ENCODE peak calls at places on chromosomes 11 and 22, in six cellular contexts. M is H1, C is neuronal stem cell, F is IMR-90, O is H9, Z is mesenchymal stem cell. Y is an unnamed sample.
A peak's percentile ranks its signal among the peaks of the same experiment; 100 is the strongest.

GRCh38 chr11:17599460-17599925 is 52.4 kb downstream of the OTOG start:
- DNase-seq in O (no peak), M (no peak), C (no peak), F (no peak), Z (no peak), Y (no peak)

GRCh38 chr11:8032122-8032521 is 45.0 kb downstream of the EIF3F start:
- DNase-seq in C (no peak), O (no peak), F (no peak), M (no peak), Z (no peak), Y (no peak)

GRCh38 chr22:36010913-36011312 is 17.7 kb downstream of the RBFOX2 start:
- DNase-seq in O (no peak), C (no peak), M (no peak), F (peak; percentile 92), Z (peak; percentile 94), Y (no peak)

GRCh38 chr11:94805994-94806393 is 37.8 kb downstream of the AMOTL1 start:
- DNase-seq in Z (no peak), O (no peak), M (no peak), F (no peak), C (no peak), Y (no peak)

GRCh38 chr11:115111066-115111465 is 393.1 kb downstream of the CADM1 start:
- DNase-seq in F (no peak), O (no peak), M (no peak), C (no peak), Z (no peak), Y (no peak)

GRCh38 chr11:80873309-80873999 is 1432.6 kb upstream of the TENM4 start:
- DNase-seq in O (no peak), F (no peak), C (no peak), Z (peak; percentile 3), M (no peak), Y (no peak)

GRCh38 chr11:105609832-105610781 is at the start of gene GRIA4:
- DNase-seq in F (peak; percentile 74), M (no peak), O (peak; percentile 70), C (peak; percentile 64), Z (peak; percentile 88), Y (peak; percentile 70)

GRCh38 chr11:18463439-18463838 is 7.8 kb downstream of the LDHAL6A start:
- DNase-seq in C (no peak), O (no peak), M (no peak), F (no peak), Z (no peak), Y (no peak)

GRCh38 chr11:68841718-68842426 is at the start of gene CPT1A:
- DNase-seq in M (no peak), Z (peak; percentile 75), F (peak; percentile 66), C (no peak), O (peak; percentile 71), Y (no peak)

GRCh38 chr11:26583550-26583949 is 11.5 kb upstream of the MUC15 start:
- DNase-seq in M (no peak), F (no peak), Z (peak; percentile 60), C (no peak), O (no peak), Y (no peak)

GRCh38 chr11:122248939-122249338 is 132.9 kb upstream of the BLID start:
- DNase-seq in O (no peak), F (peak; percentile 40), C (no peak), M (no peak), Z (no peak), Y (no peak)

GRCh38 chr11:57103899-57104605 is 77.7 kb upstream of the LRRC55 start:
- DNase-seq in M (no peak), O (no peak), F (no peak), Z (no peak), C (no peak), Y (no peak)

GRCh38 chr11:75432911-75433321 is at the start of gene KLHL35:
- DNase-seq in O (peak; percentile 53), C (no peak), Z (no peak), F (no peak), M (no peak), Y (no peak)

GRCh38 chr22:28438183-28438778 is 241.4 kb downstream of the TTC28 start:
- DNase-seq in M (no peak), Z (no peak), C (no peak), F (no peak), O (no peak), Y (no peak)

GRCh38 chr11:86696004-86696403 is 23.6 kb upstream of the ME3 start:
- DNase-seq in Z (peak; percentile 93), M (no peak), C (no peak), O (no peak), F (peak; percentile 92), Y (no peak)

GRCh38 chr22:24726848-24727217 is 47.7 kb downstream of the PIWIL3 start:
- DNase-seq in C (no peak), M (no peak), O (no peak), F (no peak), Z (no peak), Y (no peak)

GRCh38 chr11:12864316-12865156 is 144.6 kb upstream of the RASSF10 start:
- DNase-seq in C (peak; percentile 89), Z (peak; percentile 98), O (peak; percentile 94), M (peak; percentile 75), F (peak; percentile 96), Y (peak; percentile 100)

GRCh38 chr11:31646206-31646605 is 136.6 kb downstream of the ELP4 start:
- DNase-seq in O (no peak), F (no peak), M (no peak), C (no peak), Z (peak; percentile 1), Y (no peak)

GRCh38 chr11:66845876-66846212 is 2.6 kb downstream of the RCE1 start:
- DNase-seq in O (no peak), Z (no peak), M (no peak), F (no peak), C (no peak), Y (no peak)

GRCh38 chr11:68825603-68826002 is 16.1 kb downstream of the CPT1A start:
- DNase-seq in M (no peak), F (no peak), Z (no peak), C (no peak), O (peak; percentile 70), Y (peak; percentile 55)

GRCh38 chr11:7605544-7605943 is 67.8 kb downstream of the CYB5R2 start:
- DNase-seq in O (no peak), F (peak; percentile 62), C (no peak), M (no peak), Z (no peak), Y (peak; percentile 94)

GRCh38 chr11:86495341-86495740 is 120.7 kb downstream of the CCDC81 start:
- DNase-seq in C (no peak), O (no peak), Z (no peak), F (no peak), M (no peak), Y (no peak)

GRCh38 chr11:118438314-118438931 is 2.1 kb downstream of the KMT2A start:
- DNase-seq in O (peak; percentile 63), Z (peak; percentile 94), F (peak; percentile 87), M (no peak), C (no peak), Y (peak; percentile 90)

GRCh38 chr11:45927684-45928413 is 5.4 kb downstream of the LARGE2 start:
- DNase-seq in O (peak; percentile 24), M (no peak), Z (no peak), C (no peak), F (no peak), Y (no peak)

GRCh38 chr11:106091480-106092123 is 14.1 kb downstream of the AASDHPPT start:
- DNase-seq in Z (peak; percentile 84), O (no peak), F (peak; percentile 88), C (no peak), M (no peak), Y (no peak)

GRCh38 chr11:106461839-106462545 is 384.5 kb downstream of the AASDHPPT start:
- DNase-seq in M (no peak), O (no peak), C (no peak), Z (no peak), F (no peak), Y (peak; percentile 91)

GRCh38 chr11:119377961-119378667 is 3.4 kb downstream of the USP2 start:
- DNase-seq in C (no peak), F (no peak), M (no peak), O (no peak), Z (no peak), Y (peak; percentile 96)

GRCh38 chr11:106813803-106814202 is 204.5 kb downstream of the GUCY1A2 start:
- DNase-seq in O (no peak), M (no peak), F (no peak), Z (no peak), C (no peak), Y (no peak)

DNA sequence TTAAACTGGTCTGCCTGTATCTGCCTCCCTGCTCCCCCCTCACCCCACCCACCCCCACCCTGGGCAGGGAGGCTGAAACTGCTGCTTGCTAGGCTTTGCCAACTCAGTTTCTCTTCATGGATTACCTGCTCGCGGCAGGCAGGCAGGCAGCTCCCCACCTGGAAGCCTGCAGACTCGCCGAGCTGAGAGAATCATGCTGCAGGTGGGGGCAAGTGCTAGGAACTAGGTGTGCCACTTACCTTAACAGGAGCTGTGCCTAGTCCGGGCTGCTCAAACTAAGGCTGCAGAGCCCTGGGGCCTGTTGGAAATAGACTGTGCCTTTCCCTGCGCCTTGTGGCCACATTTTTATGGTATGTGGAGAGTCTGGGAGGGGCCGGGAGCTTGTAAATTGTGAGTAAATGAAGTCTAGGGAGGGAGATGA is 30.3 kb downstream of the MARK2 start:
- DNase-seq in C (no peak), M (no peak), F (no peak), Z (no peak), O (no peak), Y (no peak)
- H3K4me1 ChIP-seq in C (peaks cover 12% of the 10 kb centered on the region), M (peaks cover 10% of the 10 kb centered on the region), F (peaks cover 16% of the 10 kb centered on the region), Z (peaks cover 32% of the 10 kb centered on the region), O (peaks cover 12% of the 10 kb centered on the region), Y (peaks cover 21% of the 10 kb centered on the region)

DNA sequence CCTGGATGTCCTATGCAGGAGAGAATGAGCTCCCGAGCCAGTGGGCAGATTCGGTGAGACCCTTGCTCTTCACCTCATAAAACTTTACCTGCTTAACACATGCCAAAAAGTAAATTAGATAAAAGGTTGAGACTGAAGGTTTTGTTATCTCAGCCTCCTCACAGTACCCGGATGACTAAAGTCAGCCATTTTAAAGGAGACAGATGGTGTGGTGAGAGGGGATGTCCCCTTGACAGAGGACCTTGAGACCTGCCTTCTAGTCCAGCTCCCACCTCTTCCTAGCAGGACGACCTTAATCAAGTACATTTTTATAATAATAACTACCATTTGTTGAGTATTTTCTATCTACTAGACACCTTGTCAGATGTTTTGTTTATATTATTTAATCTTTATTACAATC is 39.7 kb downstream of the C11orf91 start:
- DNase-seq in Z (no peak), O (no peak), F (no peak), M (no peak), C (no peak), Y (no peak)
- H2BK15ac ChIP-seq in Z (no peak overlapping the region), O (no peak overlapping the region), F (no peak overlapping the region), M (no peak overlapping the region), C (no peak overlapping the region), Y (no peak overlapping the region)

GRCh38 chr11:61497473-61497872 is 11.1 kb upstream of the LRRC10B start:
- DNase-seq in F (no peak), Z (no peak), C (no peak), M (no peak), O (no peak), Y (no peak)
- H3K27ac ChIP-seq in F (no peak overlapping the region), Z (no peak overlapping the region), C (no peak overlapping the region), M (no peak overlapping the region), O (no peak overlapping the region), Y (no peak overlapping the region)

GRCh38 chr22:26546282-26546681 is 34.0 kb upstream of the TFIP11 start:
- DNase-seq in F (no peak), M (no peak), Z (no peak), C (no peak), O (no peak), Y (no peak)
- H3K4me1 ChIP-seq in F (peaks cover 11% of the 10 kb centered on the region), M (peaks cover 2% of the 10 kb centered on the region), Z (peaks cover 6% of the 10 kb centered on the region), C (peaks cover 11% of the 10 kb centered on the region), O (peaks cover under 1% of the 10 kb centered on the region), Y (peaks cover 6% of the 10 kb centered on the region)

GRCh38 chr11:2684581-2684980 is 15.2 kb downstream of the KCNQ1OT1 start:
- DNase-seq in C (no peak), M (no peak), F (no peak), Z (no peak), O (no peak), Y (no peak)
- H2BK15ac ChIP-seq in C (no peak overlapping the region), M (no peak overlapping the region), F (no peak overlapping the region), Z (no peak overlapping the region), O (no peak overlapping the region), Y (no peak overlapping the region)